ENCODE peak calls at places on chromosomes 11 and 22, in five cellular contexts. X is cardiac fibroblast, F is hepatic stellate cell, Y is ACHN, E is AG09319. O is an unnamed sample.

GRCh38 chr22:31046591-31047226 is 34.4 kb upstream of the SMTN start:
- DNase-seq in X (peak), F (no peak), Y (no peak), E (no peak), O (no peak)

GRCh38 chr11:12410006-12410728 is 32.8 kb downstream of the PARVA start:
- DNase-seq in X (peak), F (no peak), Y (peak), E (no peak), O (peak)

GRCh38 chr11:100835854-100836253 is 148.8 kb downstream of the ARHGAP42 start:
- DNase-seq in X (no peak), F (no peak), Y (no peak), E (no peak), O (no peak)

GRCh38 chr22:23503736-23504440 is 76.2 kb downstream of the IGLL1 start:
- DNase-seq in X (no peak), F (no peak), Y (no peak), E (no peak), O (no peak)

GRCh38 chr11:73308003-73308962 is at the start of gene ARHGEF17:
- DNase-seq in X (no peak), F (peak), Y (peak), E (no peak), O (peak)

GRCh38 chr22:31321421-31321820 is 24.7 kb downstream of the PATZ1 start:
- DNase-seq in X (no peak), F (no peak), Y (no peak), E (no peak), O (no peak)

GRCh38 chr11:102494216-102494615 is 36.3 kb downstream of the MMP7 start:
- DNase-seq in X (peak), F (no peak), Y (peak), E (no peak), O (peak)

GRCh38 chr11:73376803-73377629 is 817 bp downstream of the RELT start:
- DNase-seq in X (peak), F (peak), Y (peak), E (peak), O (peak)

GRCh38 chr22:31241936-31242335 is 29.8 kb downstream of the LIMK2 start:
- DNase-seq in X (peak), F (peak), Y (peak), E (no peak), O (no peak)

GRCh38 chr22:22741843-22742242 is 97.4 kb downstream of the GGTLC2 start:
- DNase-seq in X (no peak), F (no peak), Y (no peak), E (no peak), O (no peak)

GRCh38 chr11:44893250-44894216 is 57.1 kb downstream of the TP53I11 start:
- DNase-seq in X (peak), F (no peak), Y (no peak), E (no peak), O (no peak)

GRCh38 chr22:45783021-45783420 is 111.4 kb downstream of the ATXN10 start:
- DNase-seq in X (no peak), F (no peak), Y (no peak), E (no peak), O (no peak)

GRCh38 chr22:24989541-24989951 is 37.0 kb downstream of the KIAA1671 start:
- DNase-seq in X (peak), F (no peak), Y (no peak), E (no peak), O (no peak)

GRCh38 chr11:43555811-43556210 is 124.7 kb upstream of the HSD17B12 start:
- DNase-seq in X (peak), F (peak), Y (no peak), E (no peak), O (no peak)

GRCh38 chr11:12693485-12694181 is 19.4 kb downstream of the TEAD1 start:
- DNase-seq in X (peak), F (peak), Y (peak), E (peak), O (peak)

GRCh38 chr11:33310720-33311500 is 53.7 kb downstream of the HIPK3 start:
- DNase-seq in X (no peak), F (no peak), Y (no peak), E (no peak), O (no peak)

GRCh38 chr22:17980638-17981051 is 43.7 kb downstream of the MICAL3 start:
- DNase-seq in X (peak), F (peak), Y (no peak), E (no peak), O (no peak)

GRCh38 chr22:20156611-20157415 is 6.0 kb upstream of the CCDC188 start:
- DNase-seq in X (peak), F (peak), Y (peak), E (peak), O (peak)

GRCh38 chr11:78570031-78570430 is 4.6 kb downstream of the NARS2 start:
- DNase-seq in X (no peak), F (no peak), Y (no peak), E (no peak), O (no peak)

GRCh38 chr11:117879516-117880480 is 3.3 kb upstream of the FXYD6 start:
- DNase-seq in X (no peak), F (no peak), Y (no peak), E (no peak), O (no peak)

GRCh38 chr11:96219981-96220623 is 122.9 kb downstream of the MAML2 start:
- DNase-seq in X (peak), F (no peak), Y (no peak), E (no peak), O (peak)

GRCh38 chr11:56876621-56877312 is 111.9 kb upstream of the OR5AK2 start:
- DNase-seq in X (peak), F (no peak), Y (no peak), E (peak), O (no peak)

GRCh38 chr22:48738204-48738980 is 1089.3 kb downstream of the BRD1 start:
- DNase-seq in X (no peak), F (no peak), Y (no peak), E (no peak), O (no peak)

GRCh38 chr11:50247309-50247874 is 214.7 kb downstream of the OR4C45 start:
- DNase-seq in X (no peak), F (no peak), Y (no peak), E (no peak), O (no peak)

GRCh38 chr22:42511401-42511891 is 8.2 kb downstream of the RRP7A start:
- DNase-seq in X (no peak), F (no peak), Y (no peak), E (no peak), O (no peak)

GRCh38 chr11:47393163-47394049 is 15.0 kb upstream of the SLC39A13 start:
- DNase-seq in X (peak), F (peak), Y (peak), E (no peak), O (no peak)

GRCh38 chr11:19740586-19740985 is 27.9 kb downstream of the NAV2 start:
- DNase-seq in X (no peak), F (no peak), Y (no peak), E (no peak), O (no peak)

GRCh38 chr11:78231962-78232459 is 43.3 kb downstream of the USP35 start:
- DNase-seq in X (peak), F (peak), Y (no peak), E (peak), O (no peak)

GRCh38 chr11:18792827-18793226 is 1.2 kb upstream of the PTPN5 start:
- DNase-seq in X (no peak), F (no peak), Y (no peak), E (no peak), O (no peak)

GRCh38 chr11:69914286-69915150 is 95.3 kb upstream of the FGF3 start:
- DNase-seq in X (no peak), F (no peak), Y (no peak), E (no peak), O (no peak)

GRCh38 chr11:78230161-78230877 is 41.6 kb downstream of the USP35 start:
- DNase-seq in X (no peak), F (no peak), Y (no peak), E (no peak), O (no peak)

GRCh38 chr11:119483341-119483880 is 60.4 kb upstream of the THY1 start:
- DNase-seq in X (no peak), F (no peak), Y (no peak), E (no peak), O (no peak)

GRCh38 chr11:16081756-16082531 is 274.4 kb downstream of the SOX6 start:
- DNase-seq in X (no peak), F (no peak), Y (no peak), E (no peak), O (no peak)

GRCh38 chr11:75508051-75508561 is 17.6 kb downstream of the GDPD5 start:
- DNase-seq in X (no peak), F (no peak), Y (no peak), E (no peak), O (no peak)

GRCh38 chr22:32331236-32331917 is 26.3 kb upstream of the RFPL3 start:
- DNase-seq in X (no peak), F (no peak), Y (no peak), E (no peak), O (no peak)

GRCh38 chr11:11468919-11469318 is 115.9 kb upstream of the CSNK2A3 start:
- DNase-seq in X (peak), F (no peak), Y (no peak), E (no peak), O (no peak)

GRCh38 chr22:33787645-33788456 is 132.4 kb downstream of the LARGE1 start:
- DNase-seq in X (no peak), F (no peak), Y (no peak), E (no peak), O (no peak)

GRCh38 chr11:45193695-45194094 is 47.3 kb downstream of the PRDM11 start:
- DNase-seq in X (no peak), F (no peak), Y (no peak), E (no peak), O (no peak)

GRCh38 chr11:111808063-111808588 is 41.9 kb upstream of the PPP2R1B start:
- DNase-seq in X (no peak), F (no peak), Y (no peak), E (no peak), O (no peak)